ENCODE peak calls at places on chromosomes 2 and 18, in seven cellular contexts. A is spleen, J is IMR-90, V is A549, D is brain microvascular endothelial cell, X is B cell, C is psoas muscle. S is an unnamed sample.

GRCh38 chr2:74921236-74921736 is 37.2 kb upstream of the POLE4 start:
- DNase-seq in D (no peak), C (no peak), J (no peak), V (no peak), X (no peak), A (no peak), S (no peak)

GRCh38 chr2:46050027-46050426 is 247.2 kb upstream of the EPAS1 start:
- DNase-seq in J (no peak), D (no peak), V (no peak), X (no peak), A (no peak), C (no peak), S (no peak)

GRCh38 chr2:173027181-173028128 is 48.2 kb upstream of the MAP3K20 start:
- DNase-seq in J (peak), A (no peak), D (peak), X (peak), C (peak), V (peak), S (no peak)

GRCh38 chr2:225756198-225756597 is 356.7 kb downstream of the NYAP2 start:
- DNase-seq in D (no peak), A (no peak), X (no peak), J (no peak), V (no peak), C (no peak), S (no peak)

GRCh38 chr2:226828164-226828563 is 7.7 kb upstream of the RHBDD1 start:
- DNase-seq in J (peak), V (no peak), X (no peak), C (no peak), D (no peak), A (no peak), S (no peak)

GRCh38 chr2:231270221-231271114 is 72.0 kb downstream of the ARMC9 start:
- DNase-seq in J (no peak), C (no peak), D (no peak), V (no peak), A (no peak), X (no peak), S (no peak)

GRCh38 chr18:61531891-61532290 is 198.7 kb downstream of the CDH20 start:
- DNase-seq in V (no peak), D (no peak), A (no peak), C (no peak), X (no peak), J (no peak), S (no peak)

GRCh38 chr2:46615555-46616487 is 136.5 kb downstream of the TMEM247 start:
- DNase-seq in A (peak), J (peak), X (peak), V (peak), C (no peak), D (no peak), S (no peak)

GRCh38 chr2:36438454-36438977 is 82.9 kb downstream of the CRIM1 start:
- DNase-seq in J (peak), D (peak), V (peak), X (no peak), C (no peak), A (no peak), S (no peak)

GRCh38 chr18:12060182-12060870 is 33.3 kb upstream of the ANKRD62 start:
- DNase-seq in D (no peak), V (no peak), J (no peak), A (no peak), X (no peak), C (no peak), S (no peak)

GRCh38 chr2:241501551-241501950 is 6.8 kb downstream of the STK25 start:
- DNase-seq in A (peak), C (no peak), J (no peak), D (no peak), X (no peak), V (no peak), S (peak)

GRCh38 chr2:233400961-233401360 is 46.7 kb downstream of the DGKD start:
- DNase-seq in X (no peak), C (no peak), D (no peak), A (no peak), J (no peak), V (no peak), S (no peak)

GRCh38 chr2:170224692-170225091 is 46.7 kb downstream of the MYO3B start:
- DNase-seq in V (no peak), D (no peak), J (no peak), X (no peak), A (no peak), C (no peak), S (no peak)

GRCh38 chr2:188701836-188702235 is 272.3 kb upstream of the COL3A1 start:
- DNase-seq in V (peak), D (peak), X (no peak), C (no peak), A (no peak), J (peak), S (no peak)

GRCh38 chr2:204550738-204551137 is 5.5 kb downstream of the PARD3B start:
- DNase-seq in V (no peak), A (no peak), X (no peak), C (no peak), J (peak), D (peak), S (no peak)

GRCh38 chr2:147554708-147555107 is 290.1 kb upstream of the ACVR2A start:
- DNase-seq in V (no peak), A (no peak), D (no peak), J (no peak), C (peak), X (no peak), S (no peak)

GRCh38 chr18:10089881-10090280 is 176.1 kb downstream of the VAPA start:
- DNase-seq in V (no peak), A (no peak), D (no peak), X (no peak), J (no peak), C (no peak), S (no peak)

GRCh38 chr2:179946810-179947485 is 60.1 kb downstream of the CWC22 start:
- DNase-seq in V (no peak), C (no peak), J (no peak), A (no peak), D (no peak), X (no peak), S (no peak)

GRCh38 chr2:134262666-134263065 is 8.8 kb downstream of the MGAT5 start:
- DNase-seq in D (no peak), A (no peak), V (no peak), X (peak), C (no peak), J (no peak), S (no peak)

GRCh38 chr18:77444385-77444784 is 194.7 kb downstream of the GALR1 start:
- DNase-seq in A (no peak), D (no peak), X (no peak), J (no peak), V (no peak), C (no peak), S (no peak)

GRCh38 chr2:54981409-54981808 is 68.8 kb downstream of the RTN4 start:
- DNase-seq in C (no peak), J (no peak), D (no peak), V (no peak), X (no peak), A (no peak), S (no peak)

GRCh38 chr2:102063360-102063947 is 71.7 kb downstream of the IL1R2 start:
- DNase-seq in D (peak), X (no peak), J (peak), V (no peak), C (peak), A (no peak), S (no peak)

GRCh38 chr2:1789610-1790009 is 45.3 kb upstream of the PXDN start:
- DNase-seq in D (no peak), C (no peak), J (no peak), A (no peak), V (no peak), X (no peak), S (no peak)

GRCh38 chr2:31696068-31696467 is 115.3 kb upstream of the SRD5A2 start:
- DNase-seq in A (no peak), C (no peak), X (no peak), J (no peak), V (peak), D (no peak), S (no peak)

GRCh38 chr2:31693882-31694281 is 113.1 kb upstream of the SRD5A2 start:
- DNase-seq in V (peak), X (no peak), C (no peak), A (no peak), D (no peak), J (no peak), S (no peak)

DNA sequence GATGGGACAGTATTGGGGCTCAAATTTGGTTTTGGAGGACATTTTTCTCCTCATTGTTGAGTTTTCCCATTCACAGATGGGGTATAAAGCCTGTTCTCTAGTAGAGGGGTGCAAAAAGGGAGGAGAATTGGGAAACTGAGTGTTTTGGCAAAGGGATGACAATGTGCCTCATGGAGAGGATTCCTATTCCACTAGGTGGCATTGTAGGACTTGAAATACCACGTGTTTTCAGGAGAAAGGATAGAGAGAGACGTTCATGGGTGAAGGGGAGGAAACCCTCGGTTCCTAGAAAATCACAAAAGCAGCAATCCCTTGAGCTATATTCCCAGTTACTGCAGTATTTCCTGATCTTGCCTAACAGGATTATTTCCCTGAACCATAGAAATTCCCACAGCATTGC is 113.7 kb upstream of the SRD5A2 start:
- DNase-seq in D (no peak), J (peak), V (peak), A (no peak), X (no peak), C (no peak), S (no peak)
- TF ChIP-seq CTCF in D (peak), J (peak), V (peak), A (no peak), X (no peak), C (no peak), S (peak)

GRCh38 chr2:65551528-65551927 is 119.1 kb upstream of the SPRED2 start:
- DNase-seq in J (no peak), A (no peak), C (no peak), V (no peak), X (no peak), D (no peak), S (no peak)
- TF ChIP-seq CTCF in J (no peak), A (no peak), C (no peak), V (no peak), X (no peak), D (no peak), S (no peak)

GRCh38 chr2:212528106-212528856 is 10.3 kb downstream of the ERBB4 start:
- DNase-seq in A (no peak), J (no peak), X (no peak), D (no peak), V (no peak), C (no peak), S (no peak)
- TF ChIP-seq CTCF in A (no peak), J (no peak), X (no peak), D (no peak), V (no peak), C (no peak), S (peak)

GRCh38 chr2:23330214-23330613 is 54.8 kb upstream of the KLHL29 start:
- DNase-seq in D (peak), C (no peak), A (no peak), J (peak), X (no peak), V (peak), S (no peak)
- TF ChIP-seq CTCF in D (peak), C (no peak), A (no peak), J (peak), X (no peak), V (peak), S (no peak)

GRCh38 chr18:63980896-63981454 is 11.1 kb downstream of the SERPINB8 start:
- DNase-seq in J (no peak), X (no peak), A (no peak), D (no peak), C (no peak), V (no peak), S (no peak)

GRCh38 chr18:63980027-63980426 is 10.1 kb downstream of the SERPINB8 start:
- DNase-seq in A (no peak), C (no peak), V (no peak), X (no peak), D (no peak), J (no peak), S (no peak)

GRCh38 chr18:63977040-63977439 is 7.2 kb downstream of the SERPINB8 start:
- DNase-seq in D (no peak), J (no peak), A (no peak), V (no peak), C (no peak), X (no peak), S (no peak)

GRCh38 chr18:63981719-63982118 is 11.8 kb downstream of the SERPINB8 start:
- DNase-seq in V (no peak), X (no peak), J (no peak), A (no peak), C (no peak), D (no peak), S (no peak)

GRCh38 chr18:63979409-63979908 is 9.6 kb downstream of the SERPINB8 start:
- DNase-seq in X (peak), J (peak), D (peak), C (no peak), V (peak), A (no peak), S (no peak)
- TF ChIP-seq CTCF in X (peak), J (peak), D (peak), C (peak), V (peak), A (peak), S (peak)

DNA sequence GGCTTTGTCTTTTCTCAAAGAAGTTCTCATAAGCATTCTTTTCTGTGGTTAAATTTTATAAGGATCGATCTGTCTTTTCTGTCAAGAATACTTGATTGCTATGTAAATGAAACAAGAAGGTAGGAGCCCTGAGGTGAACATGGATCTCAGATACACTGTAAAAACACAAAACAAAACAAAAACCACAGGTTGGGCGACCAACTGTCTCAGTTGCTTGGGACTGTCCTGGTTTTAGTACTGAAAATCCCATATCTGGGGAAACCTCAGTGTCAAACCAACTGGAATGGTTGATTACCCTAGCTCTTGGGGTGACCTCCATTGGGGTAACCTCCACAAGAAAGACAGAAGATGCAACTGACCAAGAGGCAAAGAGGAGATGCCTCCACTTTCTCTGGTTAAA is 55.8 kb upstream of the TMEM178A start:
- DNase-seq in A (no peak), D (no peak), X (no peak), C (no peak), V (no peak), J (no peak), S (no peak)
- TF ChIP-seq CTCF in A (no peak), D (no peak), X (no peak), C (no peak), V (no peak), J (no peak), S (no peak)

DNA sequence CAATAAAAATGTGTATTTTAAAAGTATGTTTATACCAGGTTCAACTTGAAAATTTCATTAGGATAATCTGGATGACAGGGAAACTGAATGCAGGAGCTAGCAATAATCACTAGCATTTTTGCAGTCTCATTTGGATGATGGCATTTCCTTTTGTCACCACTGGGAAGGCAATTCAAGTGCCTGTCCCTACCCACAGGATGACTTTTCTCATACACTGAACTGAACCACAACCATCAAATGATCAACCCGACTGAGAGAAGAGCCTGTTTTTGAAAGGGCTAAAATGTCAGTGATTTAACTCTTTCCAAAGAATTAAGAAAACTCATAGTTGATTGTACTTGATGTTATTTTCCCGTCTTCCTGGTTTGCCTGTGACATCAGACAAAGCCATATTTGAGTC is 115.0 kb downstream of the FAM124B start:
- DNase-seq in X (no peak), A (no peak), J (no peak), V (peak), D (no peak), C (no peak), S (no peak)
- TF ChIP-seq CTCF in X (no peak), A (no peak), J (no peak), V (no peak), D (peak), C (no peak), S (peak)